ENCODE peak calls at places on chromosomes 3 and 15, in nine cellular contexts. X is IMR-90; L is breast epithelium; R is PC-3; F is brain microvascular endothelial cell; Z is psoas muscle; P is effector memory CD4-positive, alpha-beta T cell; N is ovary; C is CD8-positive, alpha-beta memory T cell. B is an unnamed sample. For H3K27me3 and H3K36me3, the result is how much of the 10 kb centered on the place peaks cover.

GRCh38 chr3:191774485-191774884 is 313.5 kb downstream of the PYDC2 start:
- DNase-seq in X (no peak), L (no peak), R (peak), F (no peak), Z (no peak), P (no peak), N (no peak), C (no peak), B (no peak)

GRCh38 chr15:87582169-87582568 is 674.4 kb downstream of the NTRK3 start:
- DNase-seq in X (no peak), L (no peak), R (no peak), F (no peak), Z (no peak), P (no peak), N (no peak), C (no peak), B (no peak)

GRCh38 chr15:88166330-88166993 is 90.1 kb downstream of the NTRK3 start:
- DNase-seq in X (no peak), L (no peak), R (peak), F (no peak), Z (no peak), P (no peak), N (no peak), C (no peak), B (no peak)

GRCh38 chr3:72953325-72953956 is 43.2 kb upstream of the PPP4R2 start:
- DNase-seq in X (peak), L (no peak), R (peak), F (no peak), Z (no peak), P (no peak), N (no peak), C (no peak), B (no peak)

GRCh38 chr3:52247455-52248164 is 2.1 kb downstream of the PPM1M start:
- DNase-seq in X (no peak), L (no peak), R (no peak), F (no peak), Z (no peak), P (no peak), N (no peak), C (peak), B (no peak)

GRCh38 chr3:54042259-54042823 is 80.0 kb upstream of the CACNA2D3 start:
- DNase-seq in X (no peak), L (no peak), R (peak), F (no peak), Z (no peak), P (no peak), N (no peak), C (no peak), B (no peak)

GRCh38 chr15:80512729-80513670 is 108.8 kb downstream of the ARNT2 start:
- DNase-seq in X (no peak), L (no peak), R (peak), F (no peak), Z (no peak), P (no peak), N (no peak), C (no peak), B (no peak)

GRCh38 chr3:16338124-16338523 is 73.1 kb downstream of the OXNAD1 start:
- DNase-seq in X (no peak), L (no peak), R (no peak), F (no peak), Z (no peak), P (peak), N (no peak), C (peak), B (peak)

GRCh38 chr15:63344737-63345390 is 36.8 kb downstream of the CA12 start:
- DNase-seq in X (peak), L (no peak), R (no peak), F (peak), Z (no peak), P (no peak), N (no peak), C (no peak), B (no peak)

DNA sequence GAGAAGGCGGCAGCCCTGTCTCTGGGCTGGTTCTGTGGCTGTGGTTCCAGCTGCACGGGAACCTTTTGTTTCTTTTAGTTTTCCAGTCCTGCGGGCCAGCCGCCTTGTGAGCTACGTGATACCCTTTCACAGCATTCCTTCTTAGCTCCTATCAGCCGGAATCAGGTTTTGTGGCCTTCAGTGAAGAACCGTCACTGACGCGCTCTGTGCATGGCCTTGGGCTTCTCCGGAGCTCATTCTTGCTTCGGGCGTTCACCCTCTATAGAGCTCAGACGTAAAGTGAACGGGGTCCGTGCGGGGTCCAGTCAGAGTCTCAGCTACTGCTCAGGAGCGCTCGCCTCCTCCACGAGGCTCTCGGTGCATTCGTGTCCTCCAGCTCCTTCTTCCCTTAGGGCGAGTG is 166.7 kb downstream of the FAM43A start:
- DNase-seq in X (no peak), L (no peak), R (no peak), F (no peak), Z (no peak), P (no peak), N (no peak), C (no peak), B (no peak)
- H3K27ac ChIP-seq in X (no peak), L (no peak), R (no peak), F (no peak), Z (no peak), P (no peak), N (no peak), C (no peak), B (no peak)

GRCh38 chr15:78301813-78302212 is 2.4 kb upstream of the SKIC8 start:
- DNase-seq in X (no peak), L (no peak), R (peak), F (no peak), Z (no peak), P (no peak), N (no peak), C (no peak), B (no peak)

GRCh38 chr15:78302579-78302978 is 3.2 kb upstream of the SKIC8 start:
- DNase-seq in X (peak), L (no peak), R (peak), F (peak), Z (no peak), P (no peak), N (no peak), C (no peak), B (no peak)

GRCh38 chr15:78301326-78301725 is 1.9 kb upstream of the SKIC8 start:
- DNase-seq in X (no peak), L (no peak), R (no peak), F (no peak), Z (no peak), P (no peak), N (no peak), C (no peak), B (no peak)

GRCh38 chr15:78299302-78300102 is at the start of gene SKIC8:
- DNase-seq in X (peak), L (peak), R (peak), F (peak), Z (peak), P (peak), N (peak), C (peak), B (peak)

GRCh38 chr15:78298983-78299301 is 467 bp downstream of the SKIC8 start:
- DNase-seq in X (peak), L (no peak), R (no peak), F (peak), Z (no peak), P (no peak), N (no peak), C (no peak), B (no peak)
- H3K27me3 ChIP-seq in X (under half), L (under half), R (under half), F (under half), Z (under half), P (under half), N (under half), C (under half), B (under half)

GRCh38 chr3:48042071-48042760 is 26.0 kb upstream of the MAP4 start:
- DNase-seq in X (peak), L (no peak), R (peak), F (no peak), Z (no peak), P (no peak), N (no peak), C (no peak), B (no peak)

GRCh38 chr3:48047841-48048456 is 31.7 kb upstream of the MAP4 start:
- DNase-seq in X (peak), L (no peak), R (peak), F (peak), Z (no peak), P (no peak), N (no peak), C (no peak), B (no peak)
- H3K36me3 ChIP-seq in X (under half), L (under half), R (under half), F (under half), Z (under half), P (under half), N (under half), C (under half), B (under half)

GRCh38 chr15:43420876-43421275 is 50.0 kb downstream of the TUBGCP4 start:
- DNase-seq in X (no peak), L (no peak), R (no peak), F (no peak), Z (no peak), P (no peak), N (no peak), C (no peak), B (no peak)

GRCh38 chr15:43423793-43424192 is 52.9 kb downstream of the TUBGCP4 start:
- DNase-seq in X (peak), L (no peak), R (no peak), F (no peak), Z (no peak), P (no peak), N (no peak), C (no peak), B (no peak)

GRCh38 chr15:43420435-43420834 is 49.5 kb downstream of the TUBGCP4 start:
- DNase-seq in X (no peak), L (no peak), R (no peak), F (no peak), Z (no peak), P (no peak), N (no peak), C (no peak), B (no peak)
- H3K27ac ChIP-seq in X (no peak), L (no peak), R (no peak), F (no peak), Z (no peak), P (no peak), N (no peak), C (no peak), B (no peak)

B was measured in naive thymus-derived CD4-positive, alpha-beta T cell.